ENCODE peak calls at places on chromosomes 1 and 21, in four cellular contexts. X, E, R and W are unnamed samples. For H3K4me1, the result is how much of the 10 kb centered on the place peaks cover.

GRCh38 chr1:26907071-26907922 is 6.5 kb downstream of the NR0B2 start:
- DNase-seq in X (no peak), E (peak), R (no peak), W (peak)

GRCh38 chr21:14306143-14306907 is 76.6 kb downstream of the HSPA13 start:
- DNase-seq in X (no peak), E (no peak), R (peak), W (no peak)

GRCh38 chr1:113684153-113684541 is 75.1 kb downstream of the PHTF1 start:
- DNase-seq in X (no peak), E (peak), R (no peak), W (peak)

GRCh38 chr1:92872719-92873118 is 40.9 kb downstream of the RPL5 start:
- DNase-seq in X (no peak), E (no peak), R (no peak), W (no peak)

GRCh38 chr1:162774007-162774406 is 16.5 kb upstream of the HSD17B7 start:
- DNase-seq in X (no peak), E (no peak), R (no peak), W (no peak)

GRCh38 chr1:93321720-93322119 is 24.0 kb upstream of the DR1 start:
- DNase-seq in X (no peak), E (no peak), R (no peak), W (no peak)

GRCh38 chr21:44477712-44478111 is 22.4 kb downstream of the LRRC3 start:
- DNase-seq in X (no peak), E (peak), R (no peak), W (no peak)

GRCh38 chr21:42468511-42469131 is 27.4 kb downstream of the RSPH1 start:
- DNase-seq in X (no peak), E (no peak), R (no peak), W (no peak)

GRCh38 chr1:85582687-85583354 is 2.3 kb downstream of the CCN1 start:
- DNase-seq in X (no peak), E (no peak), R (no peak), W (no peak)

GRCh38 chr1:214401666-214402065 is 120.7 kb downstream of the SMYD2 start:
- DNase-seq in X (no peak), E (no peak), R (no peak), W (no peak)

GRCh38 chr1:22835920-22836319 is 125.3 kb downstream of the EPHB2 start:
- DNase-seq in X (no peak), E (no peak), R (no peak), W (no peak)

GRCh38 chr21:46095814-46096595 is 1.9 kb upstream of the COL6A2 start:
- DNase-seq in X (no peak), E (no peak), R (no peak), W (no peak)

GRCh38 chr1:198364471-198364870 is 176.0 kb downstream of the ATP6V1G3 start:
- DNase-seq in X (no peak), E (no peak), R (no peak), W (no peak)

GRCh38 chr1:71365451-71365850 is 284.6 kb upstream of the ZRANB2 start:
- DNase-seq in X (no peak), E (no peak), R (no peak), W (no peak)

GRCh38 chr1:205275916-205276315 is 45.6 kb downstream of the NUAK2 start:
- DNase-seq in X (no peak), E (no peak), R (no peak), W (no peak)

GRCh38 chr1:236303675-236304074 is 21.9 kb upstream of the ERO1B start:
- DNase-seq in X (no peak), E (no peak), R (peak), W (no peak)

GRCh38 chr21:36260030-36260787 is 59.8 kb upstream of the MORC3 start:
- DNase-seq in X (peak), E (no peak), R (peak), W (peak)

GRCh38 chr1:70542856-70543255 is 131.8 kb downstream of the CTH start:
- DNase-seq in X (no peak), E (no peak), R (no peak), W (no peak)

GRCh38 chr1:207077470-207078377 is 10.9 kb upstream of the C4BPB start:
- DNase-seq in X (peak), E (peak), R (peak), W (peak)

GRCh38 chr21:38669186-38669585 is 136.5 kb upstream of the ETS2 start:
- DNase-seq in X (no peak), E (no peak), R (no peak), W (no peak)

GRCh38 chr21:33292724-33293123 is 26.6 kb downstream of the IL10RB start:
- DNase-seq in X (no peak), E (no peak), R (no peak), W (no peak)

GRCh38 chr1:15578921-15579682 is 5.7 kb downstream of the AGMAT start:
- DNase-seq in X (no peak), E (no peak), R (peak), W (no peak)

GRCh38 chr1:41411229-41411628 is 50.0 kb downstream of the FOXO6 start:
- DNase-seq in X (no peak), E (no peak), R (no peak), W (no peak)

GRCh38 chr1:152227310-152227928 is 3.4 kb upstream of the HRNR start:
- DNase-seq in X (no peak), E (no peak), R (no peak), W (no peak)

GRCh38 chr1:26862781-26863676 is at the start of gene SFN:
- DNase-seq in X (no peak), E (peak), R (peak), W (peak)

GRCh38 chr1:155321577-155322497 is 1.1 kb downstream of the RUSC1 start:
- DNase-seq in X (no peak), E (no peak), R (no peak), W (no peak)

GRCh38 chr1:217188280-217189235 is 442.3 kb downstream of the GPATCH2 start:
- DNase-seq in X (no peak), E (no peak), R (no peak), W (no peak)

GRCh38 chr1:31161571-31161970 is 78.1 kb downstream of the NKAIN1 start:
- DNase-seq in X (no peak), E (no peak), R (no peak), W (no peak)

GRCh38 chr1:29990304-29990703 is 733.1 kb downstream of the MATN1 start:
- DNase-seq in X (no peak), E (no peak), R (no peak), W (no peak)

GRCh38 chr1:70487910-70488665 is 77.0 kb downstream of the CTH start:
- DNase-seq in X (peak), E (no peak), R (peak), W (peak)

GRCh38 chr1:60156371-60156770 is 82.8 kb upstream of the C1orf87 start:
- DNase-seq in X (no peak), E (no peak), R (no peak), W (no peak)

GRCh38 chr1:62321438-62321837 is 2.2 kb upstream of the KANK4 start:
- DNase-seq in X (no peak), E (no peak), R (no peak), W (no peak)

GRCh38 chr1:201020647-201021332 is 2.7 kb downstream of the KIF21B start:
- DNase-seq in X (peak), E (no peak), R (no peak), W (peak)

GRCh38 chr1:201021333-201022177 is 2.0 kb downstream of the KIF21B start:
- DNase-seq in X (no peak), E (no peak), R (no peak), W (no peak)

GRCh38 chr1:201022824-201023516 is 544 bp downstream of the KIF21B start:
- DNase-seq in X (no peak), E (no peak), R (peak), W (no peak)

GRCh38 chr1:201023517-201023902 is at the start of gene KIF21B:
- DNase-seq in X (peak), E (peak), R (peak), W (peak)

GRCh38 chr1:201022178-201022823 is 1.2 kb downstream of the KIF21B start:
- DNase-seq in X (no peak), E (no peak), R (no peak), W (no peak)
- H3K4me1 ChIP-seq in X (under half), E (under half), R (half or more), W (under half)

DNA sequence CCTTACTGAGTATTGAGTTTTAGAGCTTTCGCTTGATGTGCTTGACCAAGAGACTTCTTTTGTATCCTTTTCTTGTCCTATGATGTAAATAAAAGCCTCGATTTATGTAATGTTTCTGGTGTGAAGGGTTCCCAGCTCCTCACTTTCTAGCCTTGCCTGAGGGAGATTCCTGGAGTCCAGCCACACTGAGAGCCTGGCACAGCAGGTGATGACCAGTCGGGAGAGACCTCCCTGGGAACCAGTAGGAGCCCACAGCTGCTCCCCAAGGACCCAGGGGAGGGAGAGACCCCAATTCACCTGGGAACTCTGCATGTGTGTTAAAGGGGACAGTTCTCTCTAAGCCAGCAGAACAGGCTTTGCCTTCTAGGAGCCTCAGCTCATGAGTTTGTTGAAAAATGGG is 8.9 kb downstream of the C1orf115 start:
- DNase-seq in X (no peak), E (no peak), R (no peak), W (no peak)
- H3K4me1 ChIP-seq in X (under half), E (under half), R (under half), W (under half)

DNA sequence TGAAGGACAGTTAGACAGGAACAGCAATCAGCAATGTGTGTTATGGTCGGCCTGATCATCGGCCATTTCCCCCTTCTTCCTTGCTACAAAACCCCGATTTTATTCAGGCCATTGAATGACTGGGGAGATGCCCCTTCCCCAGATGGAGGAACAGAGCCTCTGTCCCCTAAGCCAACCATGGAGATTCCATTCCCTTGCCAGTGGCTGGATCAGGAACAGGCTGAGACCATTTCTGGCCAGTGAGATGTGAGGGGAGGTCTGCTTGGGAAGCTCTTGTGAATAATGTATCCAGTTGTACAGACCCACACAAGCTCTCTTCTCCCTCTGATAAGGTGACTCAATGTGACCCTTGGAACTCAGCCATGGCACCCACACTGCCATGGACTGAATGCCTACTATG is 7.7 kb downstream of the CSRP1 start:
- DNase-seq in X (no peak), E (no peak), R (no peak), W (no peak)
- H3K4me1 ChIP-seq in X (under half), E (half or more), R (under half), W (half or more)

GRCh38 chr1:153541641-153542569 is 1.2 kb upstream of the S100A5 start:
- DNase-seq in X (no peak), E (no peak), R (no peak), W (no peak)

GRCh38 chr1:153545067-153546055 is at the start of gene S100A4:
- DNase-seq in X (peak), E (peak), R (peak), W (peak)

GRCh38 chr1:153543738-153544135 is 1.9 kb downstream of the S100A4 start:
- DNase-seq in X (no peak), E (no peak), R (no peak), W (no peak)

GRCh38 chr1:153544453-153545066 is 1.0 kb downstream of the S100A4 start:
- DNase-seq in X (no peak), E (no peak), R (no peak), W (no peak)

DNA sequence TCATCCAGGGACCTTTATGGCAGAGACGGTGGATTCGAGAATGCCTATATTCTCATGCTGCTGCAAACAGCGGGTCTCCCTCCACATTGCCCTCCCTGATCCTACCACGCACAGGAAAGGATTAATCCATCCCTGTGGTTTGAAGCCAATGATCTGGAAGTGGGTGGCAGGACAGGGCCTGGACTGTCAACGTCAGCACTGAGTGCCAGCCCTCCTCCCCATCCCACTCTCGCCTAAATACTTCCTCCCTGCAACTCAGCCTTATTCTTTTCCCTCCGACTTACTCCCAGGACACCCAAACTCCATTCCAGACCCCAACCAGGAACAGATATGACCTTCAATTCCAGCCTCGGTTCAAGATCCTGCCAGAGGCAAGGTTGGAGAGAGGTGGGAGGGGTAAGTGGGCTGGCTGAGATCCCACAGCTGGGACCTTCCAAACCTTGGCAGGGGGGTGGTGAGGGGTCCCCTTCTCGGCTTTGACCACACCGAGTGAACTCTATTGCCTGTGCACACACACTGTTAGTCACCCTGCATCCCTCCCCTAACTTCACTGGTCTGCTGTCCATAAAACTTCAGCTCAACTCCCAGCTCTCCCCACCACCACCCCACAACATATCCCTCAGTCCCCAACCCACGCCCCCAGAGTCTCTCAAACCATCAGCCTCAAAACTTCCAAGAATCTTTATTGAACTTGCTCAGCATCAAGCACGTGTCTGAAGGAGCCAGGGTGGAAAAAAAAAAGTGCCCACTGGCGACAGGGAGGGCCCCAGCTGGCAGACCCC is 2.4 kb upstream of the S100A5 start:
- DNase-seq in X (no peak), E (no peak), R (no peak), W (no peak)
- H3K4me1 ChIP-seq in X (under half), E (under half), R (half or more), W (under half)